ENCODE peak calls at places on chromosomes 12 and 14, in ten cellular contexts. J is sigmoid colon, S is GM13977, W is choroid plexus epithelial cell, A is GM12865, T is GM10248, Z is endothelial cell, U is tibial artery, F is fibroblast of pulmonary artery, V is Calu3. X is an unnamed sample.

GRCh38 chr12:108317303-108318283 is 21.5 kb downstream of the CMKLR1 start:
- DNase-seq in J (no peak), S (no peak), W (no peak), A (no peak), T (no peak), Z (no peak), U (no peak), F (no peak), V (no peak), X (no peak)

GRCh38 chr14:85471156-85471555 is 58.8 kb upstream of the FLRT2 start:
- DNase-seq in J (no peak), S (no peak), W (peak), A (no peak), T (no peak), Z (no peak), U (no peak), F (peak), V (no peak), X (no peak)

GRCh38 chr12:39417916-39418315 is 25.0 kb downstream of the KIF21A start:
- DNase-seq in J (no peak), S (no peak), W (no peak), A (no peak), T (no peak), Z (no peak), U (no peak), F (no peak), V (no peak), X (no peak)

GRCh38 chr12:85996280-85996679 is 122.2 kb downstream of the NTS start:
- DNase-seq in J (no peak), S (no peak), W (peak), A (no peak), T (no peak), Z (no peak), U (no peak), F (peak), V (no peak), X (no peak)

GRCh38 chr12:14416658-14417057 is 51.2 kb downstream of the ATF7IP start:
- DNase-seq in J (no peak), S (no peak), W (peak), A (peak), T (no peak), Z (peak), U (no peak), F (peak), V (peak), X (no peak)

GRCh38 chr14:102095871-102096568 is 9.2 kb upstream of the HSP90AA1 start:
- DNase-seq in J (no peak), S (no peak), W (peak), A (no peak), T (no peak), Z (no peak), U (no peak), F (no peak), V (no peak), X (no peak)

GRCh38 chr12:89350661-89351488 is 1.4 kb downstream of the DUSP6 start:
- DNase-seq in J (peak), S (peak), W (peak), A (peak), T (no peak), Z (no peak), U (peak), F (peak), V (no peak), X (no peak)

GRCh38 chr12:26124491-26125450 is at the start of gene BHLHE41:
- DNase-seq in J (peak), S (peak), W (peak), A (peak), T (peak), Z (peak), U (peak), F (peak), V (peak), X (peak)

GRCh38 chr14:55440385-55440784 is at the start of gene TBPL2:
- DNase-seq in J (no peak), S (no peak), W (no peak), A (no peak), T (no peak), Z (no peak), U (no peak), F (no peak), V (no peak), X (no peak)

GRCh38 chr12:50626026-50626425 is 121.2 kb downstream of the DIP2B start:
- DNase-seq in J (no peak), S (no peak), W (no peak), A (no peak), T (no peak), Z (no peak), U (no peak), F (no peak), V (no peak), X (no peak)

GRCh38 chr14:32947081-32947480 is 8.4 kb downstream of the NPAS3 start:
- DNase-seq in J (no peak), S (no peak), W (no peak), A (no peak), T (no peak), Z (no peak), U (no peak), F (no peak), V (no peak), X (no peak)

GRCh38 chr12:67035121-67035520 is 234.0 kb upstream of the CAND1 start:
- DNase-seq in J (no peak), S (no peak), W (no peak), A (no peak), T (no peak), Z (no peak), U (no peak), F (no peak), V (no peak), X (no peak)

GRCh38 chr12:89492883-89493282 is 31.7 kb downstream of the GALNT4 start:
- DNase-seq in J (no peak), S (no peak), W (no peak), A (no peak), T (no peak), Z (no peak), U (no peak), F (no peak), V (peak), X (no peak)

GRCh38 chr12:3313655-3314305 is 177.2 kb upstream of the PRMT8 start:
- DNase-seq in J (no peak), S (peak), W (peak), A (peak), T (peak), Z (peak), U (no peak), F (peak), V (peak), X (no peak)
- TF ChIP-seq CTCF in J (no peak), S (peak), W (peak), A (peak), T (peak), Z (peak), U (no peak), F (peak), V (peak), X (no peak)

GRCh38 chr14:77761205-77761931 is 412 bp upstream of the SNW1 start:
- DNase-seq in J (peak), S (no peak), W (peak), A (peak), T (no peak), Z (peak), U (peak), F (peak), V (peak), X (peak)
- TF ChIP-seq CTCF in J (no peak), S (peak), W (peak), A (peak), T (peak), Z (peak), U (no peak), F (peak), V (no peak), X (no peak)

GRCh38 chr12:18552829-18553228 is 185.0 kb downstream of the PLCZ1 start:
- DNase-seq in J (no peak), S (no peak), W (peak), A (no peak), T (no peak), Z (no peak), U (no peak), F (no peak), V (no peak), X (no peak)
- TF ChIP-seq CTCF in J (no peak), S (no peak), W (peak), A (peak), T (no peak), Z (no peak), U (no peak), F (no peak), V (no peak), X (no peak)

DNA sequence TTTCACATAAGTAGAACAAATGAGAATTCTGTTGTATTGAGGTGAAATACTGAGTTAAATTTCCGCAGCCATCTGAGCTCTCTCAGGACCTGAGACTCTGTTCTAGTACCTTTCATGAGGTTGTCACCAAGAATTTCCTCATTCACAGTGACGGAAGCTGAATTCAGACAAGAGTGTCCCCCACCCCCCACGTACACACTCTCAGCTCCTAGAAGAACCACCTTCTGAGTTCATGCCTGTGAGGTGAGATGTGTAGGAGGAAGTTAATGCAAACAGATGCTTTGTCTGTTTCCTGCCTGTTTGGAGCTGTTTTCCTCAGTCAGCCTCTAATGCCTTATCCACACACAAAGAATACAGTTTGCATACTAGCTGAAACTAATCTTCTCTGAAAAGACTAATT is 18.2 kb downstream of the BICDL1 start:
- DNase-seq in J (no peak), S (peak), W (no peak), A (peak), T (peak), Z (peak), U (no peak), F (no peak), V (no peak), X (no peak)
- TF ChIP-seq CTCF in J (no peak), S (no peak), W (no peak), A (no peak), T (no peak), Z (no peak), U (no peak), F (no peak), V (no peak), X (no peak)

DNA sequence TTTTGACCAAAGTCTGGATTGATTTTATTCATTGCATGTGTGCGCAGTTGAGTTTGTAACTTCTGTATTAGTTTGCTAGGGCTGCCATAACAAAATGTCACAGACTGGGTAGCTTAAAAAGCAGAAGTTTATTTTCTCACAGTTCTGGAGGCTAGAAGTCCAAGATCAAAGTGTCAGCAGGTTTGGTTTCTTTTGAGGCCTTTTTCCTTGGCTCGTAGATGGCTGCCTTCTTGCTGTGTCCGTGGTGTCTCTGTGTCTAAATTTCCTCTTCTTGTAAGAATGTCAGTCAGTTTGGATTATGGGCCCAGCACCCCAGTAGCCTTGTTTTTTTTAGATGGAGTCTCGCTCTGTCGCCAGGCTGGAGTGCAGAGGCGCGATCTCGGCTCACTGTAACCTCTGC is 11.8 kb downstream of the DNM1L start:
- DNase-seq in J (no peak), S (no peak), W (no peak), A (no peak), T (no peak), Z (no peak), U (no peak), F (no peak), V (no peak), X (no peak)
- TF ChIP-seq CTCF in J (no peak), S (no peak), W (no peak), A (no peak), T (no peak), Z (no peak), U (no peak), F (no peak), V (no peak), X (no peak)